ENCODE peak calls at places on chromosomes 4 and X, in six cellular contexts. One of them, this sample, is unnamed. For H3K27me3, the result is how much of the 10 kb centered on the place peaks cover.

GRCh38 chrX:47232803-47233332 is at the start of gene USP11:
- DNase-seq in tibial artery: no peak
- DNase-seq in MM.1S: no peak
- DNase-seq in HCT116: no peak
- DNase-seq in body of pancreas: peak
- DNase-seq in adrenal gland: no peak
- DNase-seq in this sample: peak

GRCh38 chrX:63434665-63435064 is 83.5 kb upstream of the SPIN4 start:
- DNase-seq in tibial artery: no peak
- DNase-seq in MM.1S: no peak
- DNase-seq in HCT116: peak
- DNase-seq in body of pancreas: peak
- DNase-seq in adrenal gland: peak
- DNase-seq in this sample: no peak

GRCh38 chr4:105894570-105895323 is 524 bp upstream of the NPNT start:
- DNase-seq in tibial artery: no peak
- DNase-seq in MM.1S: peak
- DNase-seq in HCT116: peak
- DNase-seq in body of pancreas: peak
- DNase-seq in adrenal gland: no peak
- DNase-seq in this sample: no peak

GRCh38 chr4:6200011-6200921 is at the start of gene JAKMIP1:
- DNase-seq in tibial artery: peak
- DNase-seq in MM.1S: peak
- DNase-seq in HCT116: no peak
- DNase-seq in body of pancreas: peak
- DNase-seq in adrenal gland: peak
- DNase-seq in this sample: peak

GRCh38 chr4:86816463-86817107 is 32.6 kb downstream of the SLC10A6 start:
- DNase-seq in tibial artery: peak
- DNase-seq in MM.1S: no peak
- DNase-seq in HCT116: no peak
- DNase-seq in body of pancreas: no peak
- DNase-seq in adrenal gland: no peak
- DNase-seq in this sample: no peak

GRCh38 chrX:74980802-74981201 is 55.5 kb upstream of the NEXMIF start:
- DNase-seq in tibial artery: no peak
- DNase-seq in MM.1S: no peak
- DNase-seq in HCT116: no peak
- DNase-seq in body of pancreas: no peak
- DNase-seq in adrenal gland: no peak
- DNase-seq in this sample: no peak

GRCh38 chr4:19438228-19438627 is 813.5 kb upstream of the SLIT2 start:
- DNase-seq in tibial artery: no peak
- DNase-seq in MM.1S: no peak
- DNase-seq in HCT116: no peak
- DNase-seq in body of pancreas: no peak
- DNase-seq in adrenal gland: no peak
- DNase-seq in this sample: no peak

GRCh38 chr4:101345596-101346311 is 1.6 kb downstream of the PPP3CA start:
- DNase-seq in tibial artery: peak
- DNase-seq in MM.1S: peak
- DNase-seq in HCT116: no peak
- DNase-seq in body of pancreas: peak
- DNase-seq in adrenal gland: peak
- DNase-seq in this sample: peak

GRCh38 chrX:79366888-79367749 is at the start of gene ITM2A:
- DNase-seq in tibial artery: peak
- DNase-seq in MM.1S: peak
- DNase-seq in HCT116: no peak
- DNase-seq in body of pancreas: peak
- DNase-seq in adrenal gland: peak
- DNase-seq in this sample: peak

GRCh38 chrX:153500676-153501280 is 6.0 kb downstream of the BGN start:
- DNase-seq in tibial artery: no peak
- DNase-seq in MM.1S: no peak
- DNase-seq in HCT116: no peak
- DNase-seq in body of pancreas: no peak
- DNase-seq in adrenal gland: no peak
- DNase-seq in this sample: no peak

GRCh38 chr4:141395919-141396318 is 175.2 kb downstream of the ZNF330 start:
- DNase-seq in tibial artery: no peak
- DNase-seq in MM.1S: no peak
- DNase-seq in HCT116: no peak
- DNase-seq in body of pancreas: no peak
- DNase-seq in adrenal gland: no peak
- DNase-seq in this sample: no peak

GRCh38 chr4:183758006-183758734 is 99.1 kb downstream of the TRAPPC11 start:
- DNase-seq in tibial artery: no peak
- DNase-seq in MM.1S: no peak
- DNase-seq in HCT116: no peak
- DNase-seq in body of pancreas: no peak
- DNase-seq in adrenal gland: peak
- DNase-seq in this sample: peak
- TF ChIP-seq CTCF in tibial artery: no peak
- TF ChIP-seq CTCF in MM.1S: no peak
- TF ChIP-seq CTCF in HCT116: peak
- TF ChIP-seq CTCF in body of pancreas: no peak
- TF ChIP-seq CTCF in adrenal gland: peak
- TF ChIP-seq CTCF in this sample: peak

DNA sequence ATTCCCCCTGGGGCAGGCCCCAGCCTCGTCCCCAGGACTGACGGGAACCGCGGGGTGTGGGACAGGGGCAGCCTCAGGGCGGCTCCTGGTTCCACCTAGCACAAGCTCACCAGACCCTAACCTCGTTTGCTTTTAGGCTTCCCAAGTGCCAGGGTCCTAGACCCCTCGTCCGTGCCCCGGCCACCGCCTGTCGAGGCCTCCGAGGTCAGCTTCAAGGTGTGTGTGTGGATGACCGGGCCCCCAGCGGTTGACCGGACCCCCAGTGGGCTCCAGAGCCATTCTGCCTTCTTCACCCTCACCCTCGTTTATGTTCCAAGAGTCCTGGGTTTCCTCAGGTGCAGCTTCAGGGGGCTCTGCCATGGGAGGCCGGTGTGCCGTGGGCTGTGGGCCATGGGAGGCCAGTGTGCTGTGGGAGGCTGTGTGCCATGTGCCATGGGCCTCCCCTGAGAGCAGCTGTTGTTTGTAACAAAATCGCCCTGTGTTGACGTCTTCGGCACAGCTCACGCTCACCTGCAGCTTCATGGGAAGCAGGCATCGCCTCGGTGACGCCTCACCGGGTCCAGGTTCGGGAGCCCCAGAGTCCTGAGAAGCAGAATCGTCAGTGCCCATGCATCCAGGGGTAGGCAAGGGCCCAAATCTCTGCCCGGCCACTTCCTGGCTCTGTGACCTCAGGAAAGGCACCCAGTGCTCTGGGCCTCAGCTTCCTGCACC is 43.0 kb upstream of the HMX1 start:
- DNase-seq in tibial artery: peak
- DNase-seq in MM.1S: no peak
- DNase-seq in HCT116: no peak
- DNase-seq in body of pancreas: peak
- DNase-seq in adrenal gland: no peak
- DNase-seq in this sample: no peak
- H3K27me3 ChIP-seq in tibial artery: under half
- H3K27me3 ChIP-seq in MM.1S: half or more
- H3K27me3 ChIP-seq in HCT116: under half
- H3K27me3 ChIP-seq in body of pancreas: under half
- H3K27me3 ChIP-seq in adrenal gland: under half
- H3K27me3 ChIP-seq in this sample: under half

GRCh38 chr4:189362364-189362763 is 578.3 kb upstream of the FRG1 start:
- DNase-seq in tibial artery: no peak
- DNase-seq in MM.1S: no peak
- DNase-seq in HCT116: no peak
- DNase-seq in body of pancreas: no peak
- DNase-seq in adrenal gland: no peak
- DNase-seq in this sample: no peak
- H3K4me3 ChIP-seq in tibial artery: no peak
- H3K4me3 ChIP-seq in MM.1S: no peak
- H3K4me3 ChIP-seq in HCT116: no peak
- H3K4me3 ChIP-seq in body of pancreas: no peak
- H3K4me3 ChIP-seq in adrenal gland: no peak
- H3K4me3 ChIP-seq in this sample: no peak

GRCh38 chrX:151982217-151982616 is 7.7 kb upstream of the GABRE start:
- DNase-seq in tibial artery: no peak
- DNase-seq in MM.1S: no peak
- DNase-seq in HCT116: no peak
- DNase-seq in body of pancreas: peak
- DNase-seq in adrenal gland: peak
- DNase-seq in this sample: no peak
- TF ChIP-seq CTCF in tibial artery: no peak
- TF ChIP-seq CTCF in MM.1S: no peak
- TF ChIP-seq CTCF in HCT116: no peak
- TF ChIP-seq CTCF in body of pancreas: no peak
- TF ChIP-seq CTCF in adrenal gland: no peak
- TF ChIP-seq CTCF in this sample: no peak

DNA sequence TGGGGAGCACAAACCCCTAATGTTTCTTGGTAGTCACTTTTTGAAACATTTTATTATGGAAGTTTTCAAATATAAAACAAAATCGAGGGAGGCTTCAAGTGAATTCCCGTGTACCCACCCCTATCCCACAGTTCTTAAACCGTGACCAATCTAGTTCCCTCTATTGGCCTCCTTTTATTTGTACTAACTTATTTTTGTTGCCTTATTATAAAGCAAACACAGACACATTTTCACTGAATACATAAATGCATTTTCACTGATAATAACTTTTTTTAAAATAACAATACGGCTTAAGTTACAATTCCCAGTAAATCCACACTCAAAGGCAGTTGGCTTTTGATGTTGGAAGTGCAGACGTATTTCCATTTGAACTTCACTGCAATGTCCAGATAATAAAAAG is 9.3 kb downstream of the HMX1 start:
- DNase-seq in tibial artery: no peak
- DNase-seq in MM.1S: no peak
- DNase-seq in HCT116: no peak
- DNase-seq in body of pancreas: no peak
- DNase-seq in adrenal gland: no peak
- DNase-seq in this sample: no peak
- H3K27me3 ChIP-seq in tibial artery: under half
- H3K27me3 ChIP-seq in MM.1S: half or more
- H3K27me3 ChIP-seq in HCT116: under half
- H3K27me3 ChIP-seq in body of pancreas: under half
- H3K27me3 ChIP-seq in adrenal gland: half or more
- H3K27me3 ChIP-seq in this sample: half or more

GRCh38 chrX:116241001-116241400 is 70.5 kb downstream of the AGTR2 start:
- DNase-seq in tibial artery: no peak
- DNase-seq in MM.1S: no peak
- DNase-seq in HCT116: no peak
- DNase-seq in body of pancreas: no peak
- DNase-seq in adrenal gland: no peak
- DNase-seq in this sample: no peak

GRCh38 chrX:116238093-116238492 is 67.5 kb downstream of the AGTR2 start:
- DNase-seq in tibial artery: no peak
- DNase-seq in MM.1S: no peak
- DNase-seq in HCT116: no peak
- DNase-seq in body of pancreas: no peak
- DNase-seq in adrenal gland: no peak
- DNase-seq in this sample: no peak

GRCh38 chrX:116238866-116239265 is 68.3 kb downstream of the AGTR2 start:
- DNase-seq in tibial artery: no peak
- DNase-seq in MM.1S: no peak
- DNase-seq in HCT116: no peak
- DNase-seq in body of pancreas: no peak
- DNase-seq in adrenal gland: no peak
- DNase-seq in this sample: no peak

GRCh38 chrX:116240446-116240845 is 69.9 kb downstream of the AGTR2 start:
- DNase-seq in tibial artery: no peak
- DNase-seq in MM.1S: no peak
- DNase-seq in HCT116: no peak
- DNase-seq in body of pancreas: peak
- DNase-seq in adrenal gland: no peak
- DNase-seq in this sample: no peak

DNA sequence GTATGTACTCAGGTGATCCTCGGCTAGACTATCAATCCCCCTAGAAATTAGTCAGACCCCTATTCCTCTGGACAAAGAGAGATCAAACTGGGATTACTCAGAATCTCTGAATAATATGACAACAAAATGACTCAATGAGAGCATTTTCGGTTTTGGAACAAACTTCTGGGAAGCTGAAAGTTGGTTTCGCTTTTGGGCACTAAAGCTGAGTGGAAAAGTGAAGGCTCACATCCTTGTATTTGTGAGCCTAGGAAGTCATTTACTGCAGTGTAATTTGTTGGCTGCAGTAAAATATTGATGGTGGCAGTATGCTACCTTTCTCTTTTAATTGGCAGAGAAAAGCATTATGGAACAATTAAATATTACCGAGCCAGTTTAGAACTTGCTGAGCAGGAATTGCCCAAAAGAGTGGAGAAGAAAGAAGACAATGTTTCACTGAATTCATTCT is 69.4 kb downstream of the AGTR2 start:
- DNase-seq in tibial artery: no peak
- DNase-seq in MM.1S: no peak
- DNase-seq in HCT116: no peak
- DNase-seq in body of pancreas: peak
- DNase-seq in adrenal gland: no peak
- DNase-seq in this sample: no peak
- H3K4me3 ChIP-seq in tibial artery: no peak
- H3K4me3 ChIP-seq in MM.1S: no peak
- H3K4me3 ChIP-seq in HCT116: no peak
- H3K4me3 ChIP-seq in body of pancreas: no peak
- H3K4me3 ChIP-seq in adrenal gland: no peak
- H3K4me3 ChIP-seq in this sample: no peak